ENCODE peak calls at places on chromosome 10, in ten cellular contexts. Y is activated CD4-positive, CD25-positive, alpha-beta regulatory T cell treated with anti-CD3 and anti-CD28 coated beads, Interleukin-2, amount 50 U/mL, for 72 hours; R is RCC 7860; V is CD8-positive, alpha-beta T cell; X is activated naive CD8-positive, alpha-beta T cell treated with anti-CD3 and anti-CD28 coated beads, Interleukin-2, amount 50 U/mL, for 16 hours; T is NCI-H774; Q is keratinocyte; W is frontal cortex; P is psoas muscle; J is transverse colon. O is an unnamed sample.

GRCh38 chr10:86159797-86160196 is 206.8 kb downstream of the GRID1 start:
- DNase-seq in Y (no peak), R (no peak), V (no peak), X (no peak), T (no peak), Q (no peak), W (no peak), P (no peak), J (no peak), O (no peak)

GRCh38 chr10:97468162-97468561 is 22.2 kb downstream of the ZDHHC16 start:
- DNase-seq in Y (no peak), R (no peak), V (no peak), X (no peak), T (no peak), Q (no peak), W (no peak), P (no peak), J (peak; percentile 71), O (no peak)

GRCh38 chr10:74213571-74214162 is 62.6 kb downstream of the ADK start:
- DNase-seq in Y (no peak), R (no peak), V (peak; percentile 69), X (peak; percentile 1), T (no peak), Q (no peak), W (no peak), P (no peak), J (peak; percentile 25), O (no peak)

GRCh38 chr10:4201866-4202825 is 417.1 kb upstream of the KLF6 start:
- DNase-seq in Y (no peak), R (no peak), V (no peak), X (no peak), T (no peak), Q (no peak), W (no peak), P (no peak), J (no peak), O (no peak)

GRCh38 chr10:76403876-76404275 is 972.5 kb downstream of the LRMDA start:
- DNase-seq in Y (no peak), R (no peak), V (no peak), X (no peak), T (no peak), Q (no peak), W (no peak), P (no peak), J (no peak), O (no peak)

GRCh38 chr10:113666682-113667252 is 2.9 kb upstream of the NRAP start:
- DNase-seq in Y (no peak), R (no peak), V (no peak), X (no peak), T (no peak), Q (no peak), W (no peak), P (no peak), J (no peak), O (no peak)

GRCh38 chr10:95416973-95417372 is 126.2 kb upstream of the PDLIM1 start:
- DNase-seq in Y (no peak), R (no peak), V (no peak), X (no peak), T (no peak), Q (no peak), W (no peak), P (no peak), J (no peak), O (no peak)

GRCh38 chr10:70228503-70228902 is 4.7 kb downstream of the PPA1 start:
- DNase-seq in Y (no peak), R (no peak), V (no peak), X (no peak), T (no peak), Q (no peak), W (no peak), P (no peak), J (no peak), O (no peak)

GRCh38 chr10:73762915-73763314 is 18.7 kb downstream of the SEC24C start:
- DNase-seq in Y (no peak), R (peak; percentile 49), V (no peak), X (no peak), T (no peak), Q (peak; percentile 33), W (no peak), P (no peak), J (no peak), O (no peak)

GRCh38 chr10:28733245-28733644 is 55.9 kb downstream of the BAMBI start:
- DNase-seq in Y (no peak), R (no peak), V (no peak), X (no peak), T (no peak), Q (no peak), W (no peak), P (no peak), J (no peak), O (no peak)

GRCh38 chr10:18158698-18159342 is 18.6 kb downstream of the CACNB2 start:
- DNase-seq in Y (no peak), R (no peak), V (no peak), X (no peak), T (no peak), Q (no peak), W (no peak), P (no peak), J (no peak), O (no peak)

GRCh38 chr10:104297697-104298660 is 29.0 kb downstream of the GSTO2 start:
- DNase-seq in Y (no peak), R (no peak), V (peak; percentile 48), X (no peak), T (no peak), Q (no peak), W (no peak), P (no peak), J (no peak), O (no peak)

GRCh38 chr10:117723343-117723742 is 180.8 kb downstream of the EMX2 start:
- DNase-seq in Y (no peak), R (no peak), V (no peak), X (no peak), T (no peak), Q (no peak), W (no peak), P (no peak), J (no peak), O (no peak)